ENCODE peak calls at places on chromosome 13, in eight cellular contexts. One of them, this sample, is unnamed.

GRCh38 chr13:23643828-23644419 is 73.7 kb downstream of the TNFRSF19 start:
- DNase-seq in NCI-H2081 treated with DMSO at 0.1 percent for 48 hours: no peak
- DNase-seq in left ventricle myocardium inferior: no peak
- DNase-seq in ELF-1: no peak
- DNase-seq in tibial nerve: no peak
- DNase-seq in body of pancreas: no peak
- DNase-seq in NCI-H460: no peak
- DNase-seq in progenitor cell of endocrine pancreas: no peak
- DNase-seq in this sample: no peak

GRCh38 chr13:57030671-57031070 is 110.0 kb upstream of the PRR20A start:
- DNase-seq in NCI-H2081 treated with DMSO at 0.1 percent for 48 hours: no peak
- DNase-seq in left ventricle myocardium inferior: no peak
- DNase-seq in ELF-1: no peak
- DNase-seq in tibial nerve: no peak
- DNase-seq in body of pancreas: no peak
- DNase-seq in NCI-H460: no peak
- DNase-seq in progenitor cell of endocrine pancreas: no peak
- DNase-seq in this sample: no peak

GRCh38 chr13:33893559-33893958 is 75.6 kb downstream of the RFC3 start:
- DNase-seq in NCI-H2081 treated with DMSO at 0.1 percent for 48 hours: no peak
- DNase-seq in left ventricle myocardium inferior: no peak
- DNase-seq in ELF-1: no peak
- DNase-seq in tibial nerve: no peak
- DNase-seq in body of pancreas: no peak
- DNase-seq in NCI-H460: no peak
- DNase-seq in progenitor cell of endocrine pancreas: no peak
- DNase-seq in this sample: no peak

GRCh38 chr13:20582026-20582425 is 15.1 kb downstream of the IFT88 start:
- DNase-seq in NCI-H2081 treated with DMSO at 0.1 percent for 48 hours: no peak
- DNase-seq in left ventricle myocardium inferior: no peak
- DNase-seq in ELF-1: no peak
- DNase-seq in tibial nerve: no peak
- DNase-seq in body of pancreas: no peak
- DNase-seq in NCI-H460: no peak
- DNase-seq in progenitor cell of endocrine pancreas: no peak
- DNase-seq in this sample: no peak

GRCh38 chr13:92224825-92225224 is 826.4 kb downstream of the GPC5 start:
- DNase-seq in NCI-H2081 treated with DMSO at 0.1 percent for 48 hours: no peak
- DNase-seq in left ventricle myocardium inferior: no peak
- DNase-seq in ELF-1: no peak
- DNase-seq in tibial nerve: no peak
- DNase-seq in body of pancreas: no peak
- DNase-seq in NCI-H460: no peak
- DNase-seq in progenitor cell of endocrine pancreas: no peak
- DNase-seq in this sample: no peak

GRCh38 chr13:87671031-87671823 is at the start of gene SLITRK5:
- DNase-seq in NCI-H2081 treated with DMSO at 0.1 percent for 48 hours: peak
- DNase-seq in left ventricle myocardium inferior: peak
- DNase-seq in ELF-1: peak
- DNase-seq in tibial nerve: peak
- DNase-seq in body of pancreas: peak
- DNase-seq in NCI-H460: peak
- DNase-seq in progenitor cell of endocrine pancreas: peak
- DNase-seq in this sample: peak

GRCh38 chr13:51425410-51426042 is 27.3 kb downstream of the INTS6 start:
- DNase-seq in NCI-H2081 treated with DMSO at 0.1 percent for 48 hours: no peak
- DNase-seq in left ventricle myocardium inferior: no peak
- DNase-seq in ELF-1: no peak
- DNase-seq in tibial nerve: no peak
- DNase-seq in body of pancreas: no peak
- DNase-seq in NCI-H460: no peak
- DNase-seq in progenitor cell of endocrine pancreas: no peak
- DNase-seq in this sample: no peak

GRCh38 chr13:20344836-20345490 is 112.8 kb upstream of the GJB6 start:
- DNase-seq in NCI-H2081 treated with DMSO at 0.1 percent for 48 hours: no peak
- DNase-seq in left ventricle myocardium inferior: no peak
- DNase-seq in ELF-1: no peak
- DNase-seq in tibial nerve: no peak
- DNase-seq in body of pancreas: no peak
- DNase-seq in NCI-H460: no peak
- DNase-seq in progenitor cell of endocrine pancreas: no peak
- DNase-seq in this sample: no peak

GRCh38 chr13:22080832-22081231 is 410.0 kb downstream of the FGF9 start:
- DNase-seq in NCI-H2081 treated with DMSO at 0.1 percent for 48 hours: no peak
- DNase-seq in left ventricle myocardium inferior: no peak
- DNase-seq in ELF-1: no peak
- DNase-seq in tibial nerve: no peak
- DNase-seq in body of pancreas: no peak
- DNase-seq in NCI-H460: no peak
- DNase-seq in progenitor cell of endocrine pancreas: no peak
- DNase-seq in this sample: no peak

GRCh38 chr13:97021241-97021640 is 27.0 kb upstream of the OXGR1 start:
- DNase-seq in NCI-H2081 treated with DMSO at 0.1 percent for 48 hours: no peak
- DNase-seq in left ventricle myocardium inferior: no peak
- DNase-seq in ELF-1: no peak
- DNase-seq in tibial nerve: no peak
- DNase-seq in body of pancreas: no peak
- DNase-seq in NCI-H460: no peak
- DNase-seq in progenitor cell of endocrine pancreas: no peak
- DNase-seq in this sample: no peak